ENCODE peak calls at places on chromosome 15, in nine cellular contexts. X is CD8-positive, alpha-beta T cell; K is NCI-H2081 treated with DMSO at 0.1 percent for 48 hours; G is fibroblast of lung; U is NB4; Z is activated CD4-positive, CD25-positive, alpha-beta regulatory T cell; F is fibroblast of pulmonary artery; T is left ventricle myocardium inferior; A is stimulated activated CD4-positive, alpha-beta T cell treated with anti-CD3 and anti-CD28 coated beads, Interleukin-2, amount 100 ng/mL, for 24 hours. O is an unnamed sample.

GRCh38 chr15:31309893-31310606 is 16.6 kb upstream of the KLF13 start:
- DNase-seq in X (no peak), U (no peak), A (no peak), G (no peak), Z (no peak), K (no peak), F (no peak), T (no peak), O (no peak)

GRCh38 chr15:41882689-41883483 is 11.0 kb downstream of the SPTBN5 start:
- DNase-seq in A (no peak), T (no peak), F (no peak), Z (no peak), G (no peak), U (peak), K (no peak), X (no peak), O (no peak)

GRCh38 chr15:41577863-41578735 is 19.1 kb downstream of the TYRO3 start:
- DNase-seq in A (no peak), U (no peak), T (no peak), Z (no peak), G (no peak), K (no peak), F (no peak), X (no peak), O (no peak)

GRCh38 chr15:35880896-35881295 is 334.9 kb upstream of the DPH6 start:
- DNase-seq in K (no peak), X (no peak), A (no peak), Z (no peak), U (no peak), F (no peak), G (no peak), T (no peak), O (no peak)

GRCh38 chr15:101114610-101115009 is 137.2 kb downstream of the CHSY1 start:
- DNase-seq in K (no peak), G (no peak), T (no peak), F (no peak), Z (no peak), U (no peak), A (no peak), X (no peak), O (no peak)

GRCh38 chr15:92886229-92886628 is 13.9 kb upstream of the CHD2 start:
- DNase-seq in T (no peak), K (no peak), G (no peak), U (no peak), A (no peak), Z (no peak), X (no peak), F (no peak), O (no peak)

GRCh38 chr15:75182187-75183131 is 19.2 kb upstream of the C15orf39 start:
- DNase-seq in U (no peak), T (no peak), X (no peak), Z (no peak), K (no peak), G (no peak), A (no peak), F (peak), O (no peak)

GRCh38 chr15:99909914-99910313 is 176.7 kb upstream of the LYSMD4 start:
- DNase-seq in K (no peak), X (no peak), A (no peak), T (no peak), U (peak), G (peak), Z (no peak), F (no peak), O (no peak)

GRCh38 chr15:37245358-37245757 is 145.0 kb upstream of the MEIS2 start:
- DNase-seq in K (no peak), F (no peak), U (no peak), T (no peak), A (no peak), X (no peak), Z (no peak), G (no peak), O (no peak)

GRCh38 chr15:65991721-65992472 is 122.6 kb downstream of the RAB11A start:
- DNase-seq in G (no peak), F (no peak), U (no peak), T (no peak), A (no peak), Z (no peak), K (no peak), X (no peak), O (no peak)

GRCh38 chr15:100881573-100882336 is 2.1 kb downstream of the ALDH1A3 start:
- DNase-seq in Z (no peak), F (no peak), A (no peak), U (no peak), X (no peak), G (no peak), K (no peak), T (no peak), O (no peak)

GRCh38 chr15:64216722-64217428 is 54.1 kb upstream of the PPIB start:
- DNase-seq in G (peak), Z (no peak), X (no peak), T (peak), F (peak), K (no peak), A (no peak), U (no peak), O (no peak)

GRCh38 chr15:97014001-97014400 is 683.5 kb downstream of the NR2F2 start:
- DNase-seq in A (no peak), K (no peak), X (no peak), U (no peak), G (peak), F (no peak), T (no peak), Z (no peak), O (no peak)